ENCODE peak calls at places on chromosomes 11 and 22, in four cellular contexts. One of them, this sample, is unnamed. For H3K27me3, the result is how much of the 10 kb centered on the place peaks cover.

GRCh38 chr11:101848262-101848661 is 66.5 kb upstream of the CEP126 start:
- DNase-seq in iPS DF 6.9: no peak
- DNase-seq in tibial artery: no peak
- DNase-seq in astrocyte: no peak
- DNase-seq in this sample: no peak

GRCh38 chr11:93622043-93622442 is 39.4 kb upstream of the CEP295 start:
- DNase-seq in iPS DF 6.9: no peak
- DNase-seq in tibial artery: no peak
- DNase-seq in astrocyte: no peak
- DNase-seq in this sample: no peak

GRCh38 chr11:45885274-45885920 is at the start of gene MAPK8IP1:
- DNase-seq in iPS DF 6.9: no peak
- DNase-seq in tibial artery: no peak
- DNase-seq in astrocyte: no peak
- DNase-seq in this sample: peak

GRCh38 chr11:120023551-120023950 is 114.4 kb downstream of the TRIM29 start:
- DNase-seq in iPS DF 6.9: no peak
- DNase-seq in tibial artery: no peak
- DNase-seq in astrocyte: no peak
- DNase-seq in this sample: no peak

GRCh38 chr22:20422271-20422958 is 15.2 kb downstream of the SCARF2 start:
- DNase-seq in iPS DF 6.9: no peak
- DNase-seq in tibial artery: no peak
- DNase-seq in astrocyte: peak
- DNase-seq in this sample: no peak

GRCh38 chr11:105923252-105923651 is 98.8 kb downstream of the MSANTD4 start:
- DNase-seq in iPS DF 6.9: no peak
- DNase-seq in tibial artery: no peak
- DNase-seq in astrocyte: no peak
- DNase-seq in this sample: no peak

GRCh38 chr11:103680861-103681260 is 355.6 kb upstream of the DDI1 start:
- DNase-seq in iPS DF 6.9: no peak
- DNase-seq in tibial artery: no peak
- DNase-seq in astrocyte: no peak
- DNase-seq in this sample: no peak

GRCh38 chr11:65434057-65434666 is 11.6 kb downstream of the NEAT1 start:
- DNase-seq in iPS DF 6.9: no peak
- DNase-seq in tibial artery: no peak
- DNase-seq in astrocyte: no peak
- DNase-seq in this sample: no peak

GRCh38 chr11:13141731-13142724 is 132.9 kb downstream of the RASSF10 start:
- DNase-seq in iPS DF 6.9: no peak
- DNase-seq in tibial artery: no peak
- DNase-seq in astrocyte: no peak
- DNase-seq in this sample: no peak

GRCh38 chr11:13140028-13140870 is 131.1 kb downstream of the RASSF10 start:
- DNase-seq in iPS DF 6.9: no peak
- DNase-seq in tibial artery: no peak
- DNase-seq in astrocyte: peak
- DNase-seq in this sample: no peak

GRCh38 chr11:13140873-13141655 is 131.9 kb downstream of the RASSF10 start:
- DNase-seq in iPS DF 6.9: no peak
- DNase-seq in tibial artery: no peak
- DNase-seq in astrocyte: peak
- DNase-seq in this sample: no peak

GRCh38 chr11:13145461-13145860 is 132.1 kb upstream of the BMAL1 start:
- DNase-seq in iPS DF 6.9: no peak
- DNase-seq in tibial artery: no peak
- DNase-seq in astrocyte: no peak
- DNase-seq in this sample: peak

GRCh38 chr11:13143486-13144297 is 133.9 kb upstream of the BMAL1 start:
- DNase-seq in iPS DF 6.9: no peak
- DNase-seq in tibial artery: no peak
- DNase-seq in astrocyte: no peak
- DNase-seq in this sample: no peak
- H3K27me3 ChIP-seq in iPS DF 6.9: under half
- H3K27me3 ChIP-seq in tibial artery: under half
- H3K27me3 ChIP-seq in astrocyte: under half
- H3K27me3 ChIP-seq in this sample: under half

GRCh38 chr11:6321356-6321755 is 1.1 kb upstream of the CAVIN3 start:
- DNase-seq in iPS DF 6.9: no peak
- DNase-seq in tibial artery: peak
- DNase-seq in astrocyte: no peak
- DNase-seq in this sample: no peak

GRCh38 chr11:6320411-6321207 is at the start of gene CAVIN3:
- DNase-seq in iPS DF 6.9: no peak
- DNase-seq in tibial artery: peak
- DNase-seq in astrocyte: peak
- DNase-seq in this sample: peak

GRCh38 chr11:6323291-6323905 is 3.1 kb upstream of the CAVIN3 start:
- DNase-seq in iPS DF 6.9: no peak
- DNase-seq in tibial artery: no peak
- DNase-seq in astrocyte: no peak
- DNase-seq in this sample: peak

GRCh38 chr11:6319879-6320410 is 356 bp downstream of the CAVIN3 start:
- DNase-seq in iPS DF 6.9: no peak
- DNase-seq in tibial artery: peak
- DNase-seq in astrocyte: peak
- DNase-seq in this sample: peak

DNA sequence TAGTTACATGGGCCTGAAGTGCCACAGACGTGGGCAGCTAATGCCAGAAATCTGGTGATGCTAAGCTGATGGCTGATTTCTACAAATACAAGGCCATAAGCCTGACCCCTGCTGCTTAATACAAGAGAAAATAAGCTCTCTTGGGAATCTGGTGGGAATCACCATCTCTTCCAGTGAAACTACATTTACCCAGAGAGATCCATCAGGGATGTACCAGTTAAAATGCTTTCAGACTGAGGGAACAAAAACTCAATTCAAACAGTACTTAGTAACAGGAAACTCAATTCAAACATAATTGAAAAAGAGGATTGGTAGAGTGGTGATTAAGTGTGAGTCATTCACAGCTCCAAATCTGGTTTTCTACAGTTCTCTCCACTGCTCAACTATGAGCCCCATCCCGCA is 1.7 kb upstream of the CAVIN3 start:
- DNase-seq in iPS DF 6.9: no peak
- DNase-seq in tibial artery: no peak
- DNase-seq in astrocyte: peak
- DNase-seq in this sample: no peak
- H3K4me3 ChIP-seq in iPS DF 6.9: no peak
- H3K4me3 ChIP-seq in tibial artery: no peak
- H3K4me3 ChIP-seq in astrocyte: no peak
- H3K4me3 ChIP-seq in this sample: no peak

GRCh38 chr11:95349345-95349942 is 118.4 kb upstream of the SESN3 start:
- DNase-seq in iPS DF 6.9: no peak
- DNase-seq in tibial artery: no peak
- DNase-seq in astrocyte: no peak
- DNase-seq in this sample: no peak
- H3K27me3 ChIP-seq in iPS DF 6.9: under half
- H3K27me3 ChIP-seq in tibial artery: under half
- H3K27me3 ChIP-seq in astrocyte: under half
- H3K27me3 ChIP-seq in this sample: under half

DNA sequence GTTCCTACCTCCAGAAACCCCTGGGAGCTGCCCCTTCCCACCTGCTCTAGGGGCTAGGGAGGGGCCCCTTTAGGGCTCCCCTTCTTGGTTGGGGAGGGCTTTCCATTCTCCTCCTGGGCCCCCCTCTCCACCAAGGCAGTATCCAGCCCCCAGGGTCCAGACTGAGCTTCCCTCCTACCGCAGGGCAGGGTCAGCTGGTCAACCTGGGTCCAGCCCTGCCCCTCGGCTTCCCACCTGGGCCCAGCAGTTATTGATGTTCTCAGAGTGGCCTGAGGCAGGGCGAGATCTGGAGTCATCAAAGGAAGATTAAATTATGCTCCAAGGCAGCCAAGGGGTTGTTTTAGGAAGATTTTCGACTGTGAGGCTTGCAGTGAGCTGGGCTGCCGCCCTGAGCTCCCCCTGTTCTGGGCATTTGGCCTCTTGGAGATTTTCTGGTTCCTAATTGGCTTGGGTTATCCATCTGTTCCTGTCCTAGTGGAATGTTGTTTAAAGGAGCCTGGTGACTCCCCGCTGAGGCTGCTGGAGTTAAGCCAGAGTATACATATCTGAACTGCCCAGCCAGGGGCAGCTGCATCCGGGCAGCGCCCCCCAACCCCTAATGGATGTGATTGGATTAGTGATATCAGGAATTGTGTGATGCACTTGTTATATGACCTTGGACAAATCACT is 1.8 kb upstream of the SLC22A8 start:
- DNase-seq in iPS DF 6.9: no peak
- DNase-seq in tibial artery: no peak
- DNase-seq in astrocyte: no peak
- DNase-seq in this sample: peak
- H3K4me3 ChIP-seq in iPS DF 6.9: no peak
- H3K4me3 ChIP-seq in tibial artery: no peak
- H3K4me3 ChIP-seq in astrocyte: no peak
- H3K4me3 ChIP-seq in this sample: no peak

GRCh38 chr22:43889366-43890253 is 2.2 kb downstream of the PNPLA5 start:
- DNase-seq in iPS DF 6.9: no peak
- DNase-seq in tibial artery: no peak
- DNase-seq in astrocyte: no peak
- DNase-seq in this sample: peak
- H3K27me3 ChIP-seq in iPS DF 6.9: under half
- H3K27me3 ChIP-seq in tibial artery: under half
- H3K27me3 ChIP-seq in astrocyte: under half
- H3K27me3 ChIP-seq in this sample: under half

GRCh38 chr22:39205344-39206021 is 39.3 kb downstream of the PDGFB start:
- DNase-seq in iPS DF 6.9: no peak
- DNase-seq in tibial artery: no peak
- DNase-seq in astrocyte: peak
- DNase-seq in this sample: no peak

GRCh38 chr22:39208013-39208680 is 36.6 kb downstream of the PDGFB start:
- DNase-seq in iPS DF 6.9: no peak
- DNase-seq in tibial artery: no peak
- DNase-seq in astrocyte: no peak
- DNase-seq in this sample: no peak

GRCh38 chr22:39207141-39208012 is 37.4 kb downstream of the PDGFB start:
- DNase-seq in iPS DF 6.9: no peak
- DNase-seq in tibial artery: peak
- DNase-seq in astrocyte: peak
- DNase-seq in this sample: no peak

GRCh38 chr22:39204216-39204615 is 40.6 kb downstream of the PDGFB start:
- DNase-seq in iPS DF 6.9: no peak
- DNase-seq in tibial artery: no peak
- DNase-seq in astrocyte: no peak
- DNase-seq in this sample: no peak

DNA sequence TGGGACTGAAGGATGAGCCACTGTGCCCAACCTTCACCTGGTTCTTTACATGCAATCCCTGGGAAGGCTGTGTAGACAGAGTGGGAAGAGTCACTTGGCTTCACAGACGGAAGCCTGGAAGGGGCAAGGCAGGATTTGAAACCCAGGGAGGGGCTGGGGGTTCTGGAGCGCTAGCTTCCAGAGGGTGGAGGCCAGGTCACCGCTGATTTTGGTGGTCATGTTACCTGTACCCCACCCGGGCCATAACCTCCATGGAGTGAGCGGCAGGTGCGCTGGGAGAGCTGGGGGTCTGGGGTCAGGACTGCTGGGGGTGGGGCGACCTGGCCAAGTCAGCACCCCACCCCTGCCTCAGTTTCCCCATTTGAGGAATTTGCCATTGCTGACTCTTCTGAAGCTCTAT is 38.3 kb downstream of the PDGFB start:
- DNase-seq in iPS DF 6.9: no peak
- DNase-seq in tibial artery: no peak
- DNase-seq in astrocyte: no peak
- DNase-seq in this sample: no peak
- H3K4me3 ChIP-seq in iPS DF 6.9: no peak
- H3K4me3 ChIP-seq in tibial artery: no peak
- H3K4me3 ChIP-seq in astrocyte: no peak
- H3K4me3 ChIP-seq in this sample: no peak

GRCh38 chr22:49349841-49350381 is 477.8 kb downstream of the BRD1 start:
- DNase-seq in iPS DF 6.9: no peak
- DNase-seq in tibial artery: no peak
- DNase-seq in astrocyte: no peak
- DNase-seq in this sample: no peak
- H3K27me3 ChIP-seq in iPS DF 6.9: under half
- H3K27me3 ChIP-seq in tibial artery: under half
- H3K27me3 ChIP-seq in astrocyte: under half
- H3K27me3 ChIP-seq in this sample: under half

GRCh38 chr11:96084610-96085348 is 160.9 kb upstream of the MTMR2 start:
- DNase-seq in iPS DF 6.9: no peak
- DNase-seq in tibial artery: no peak
- DNase-seq in astrocyte: peak
- DNase-seq in this sample: no peak

GRCh38 chr11:96081561-96081960 is 157.7 kb upstream of the MTMR2 start:
- DNase-seq in iPS DF 6.9: no peak
- DNase-seq in tibial artery: no peak
- DNase-seq in astrocyte: no peak
- DNase-seq in this sample: no peak

GRCh38 chr11:96082002-96082899 is 158.3 kb upstream of the MTMR2 start:
- DNase-seq in iPS DF 6.9: no peak
- DNase-seq in tibial artery: no peak
- DNase-seq in astrocyte: no peak
- DNase-seq in this sample: no peak

GRCh38 chr11:96085349-96085910 is 161.5 kb upstream of the MTMR2 start:
- DNase-seq in iPS DF 6.9: no peak
- DNase-seq in tibial artery: no peak
- DNase-seq in astrocyte: no peak
- DNase-seq in this sample: no peak

DNA sequence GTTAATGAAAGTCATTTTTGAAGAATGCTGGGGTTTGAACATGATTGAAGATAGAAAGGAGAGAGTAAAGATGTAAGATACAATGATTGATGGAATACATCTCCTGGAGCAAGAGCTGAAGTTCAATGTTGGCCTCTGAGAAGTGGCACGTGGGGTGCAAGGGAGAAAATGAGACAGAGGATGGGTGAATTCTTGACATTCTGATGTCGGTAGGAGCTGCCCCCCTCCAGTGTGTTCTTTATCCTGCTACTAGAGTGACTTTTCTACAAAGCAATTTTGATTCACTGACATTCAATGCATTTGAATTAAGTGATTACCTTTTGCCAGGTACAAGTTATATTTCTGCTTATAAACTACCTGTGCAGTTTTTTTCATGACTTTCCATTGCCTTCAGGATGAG is 159.0 kb upstream of the MTMR2 start:
- DNase-seq in iPS DF 6.9: no peak
- DNase-seq in tibial artery: no peak
- DNase-seq in astrocyte: no peak
- DNase-seq in this sample: no peak
- H3K4me3 ChIP-seq in iPS DF 6.9: no peak
- H3K4me3 ChIP-seq in tibial artery: no peak
- H3K4me3 ChIP-seq in astrocyte: no peak
- H3K4me3 ChIP-seq in this sample: no peak

GRCh38 chr11:12868315-12869073 is 140.6 kb upstream of the RASSF10 start:
- DNase-seq in iPS DF 6.9: no peak
- DNase-seq in tibial artery: no peak
- DNase-seq in astrocyte: no peak
- DNase-seq in this sample: no peak

GRCh38 chr11:12864316-12865156 is 144.6 kb upstream of the RASSF10 start:
- DNase-seq in iPS DF 6.9: peak
- DNase-seq in tibial artery: no peak
- DNase-seq in astrocyte: peak
- DNase-seq in this sample: peak

GRCh38 chr11:12871251-12871650 is 137.9 kb upstream of the RASSF10 start:
- DNase-seq in iPS DF 6.9: no peak
- DNase-seq in tibial artery: no peak
- DNase-seq in astrocyte: no peak
- DNase-seq in this sample: no peak

GRCh38 chr11:12865871-12866595 is 143.1 kb upstream of the RASSF10 start:
- DNase-seq in iPS DF 6.9: no peak
- DNase-seq in tibial artery: no peak
- DNase-seq in astrocyte: no peak
- DNase-seq in this sample: no peak

GRCh38 chr11:12867531-12867930 is 141.6 kb upstream of the RASSF10 start:
- DNase-seq in iPS DF 6.9: no peak
- DNase-seq in tibial artery: no peak
- DNase-seq in astrocyte: no peak
- DNase-seq in this sample: no peak
- H3K27me3 ChIP-seq in iPS DF 6.9: under half
- H3K27me3 ChIP-seq in tibial artery: under half
- H3K27me3 ChIP-seq in astrocyte: under half
- H3K27me3 ChIP-seq in this sample: under half